ENCODE peak calls at places on chromosomes 13 and 19, in ten cellular contexts. One of them, this sample, is unnamed.

GRCh38 chr13:30119476-30119875 is 187.9 kb downstream of the KATNAL1 start:
- DNase-seq in H1: no peak
- DNase-seq in breast epithelium: no peak
- DNase-seq in sigmoid colon: no peak
- DNase-seq in vagina: no peak
- DNase-seq in GM23338: no peak
- DNase-seq in stomach: no peak
- DNase-seq in spleen: no peak
- DNase-seq in GM12878: no peak
- DNase-seq in HCT116: no peak
- DNase-seq in this sample: peak

GRCh38 chr19:14476663-14477401 is 1.7 kb upstream of the PTGER1 start:
- DNase-seq in sigmoid colon: peak
- DNase-seq in GM12878: no peak
- DNase-seq in spleen: no peak
- DNase-seq in GM23338: no peak
- DNase-seq in HCT116: peak
- DNase-seq in H1: peak
- DNase-seq in breast epithelium: no peak
- DNase-seq in stomach: peak
- DNase-seq in vagina: no peak
- DNase-seq in this sample: no peak

GRCh38 chr13:112592647-112593046 is 4.7 kb upstream of the TUBGCP3 start:
- DNase-seq in sigmoid colon: no peak
- DNase-seq in stomach: no peak
- DNase-seq in GM23338: no peak
- DNase-seq in GM12878: no peak
- DNase-seq in H1: no peak
- DNase-seq in breast epithelium: no peak
- DNase-seq in vagina: no peak
- DNase-seq in spleen: peak
- DNase-seq in HCT116: no peak
- DNase-seq in this sample: no peak

GRCh38 chr19:15532779-15533521 is 24.6 kb downstream of the CYP4F22 start:
- DNase-seq in H1: no peak
- DNase-seq in GM12878: peak
- DNase-seq in breast epithelium: no peak
- DNase-seq in HCT116: peak
- DNase-seq in sigmoid colon: no peak
- DNase-seq in vagina: no peak
- DNase-seq in stomach: no peak
- DNase-seq in spleen: no peak
- DNase-seq in GM23338: no peak
- DNase-seq in this sample: no peak

GRCh38 chr13:50678464-50679162 is 164.9 kb downstream of the DLEU7 start:
- DNase-seq in H1: no peak
- DNase-seq in GM23338: no peak
- DNase-seq in breast epithelium: no peak
- DNase-seq in spleen: no peak
- DNase-seq in stomach: no peak
- DNase-seq in vagina: no peak
- DNase-seq in sigmoid colon: no peak
- DNase-seq in HCT116: peak
- DNase-seq in GM12878: no peak
- DNase-seq in this sample: no peak

GRCh38 chr19:29806098-29806866 is 5.5 kb upstream of the CCNE1 start:
- DNase-seq in sigmoid colon: peak
- DNase-seq in vagina: no peak
- DNase-seq in stomach: no peak
- DNase-seq in GM12878: no peak
- DNase-seq in breast epithelium: no peak
- DNase-seq in H1: peak
- DNase-seq in GM23338: peak
- DNase-seq in HCT116: no peak
- DNase-seq in spleen: peak
- DNase-seq in this sample: no peak

GRCh38 chr13:51770681-51771417 is 33.1 kb downstream of the DHRS12 start:
- DNase-seq in vagina: no peak
- DNase-seq in HCT116: no peak
- DNase-seq in H1: no peak
- DNase-seq in spleen: no peak
- DNase-seq in GM23338: no peak
- DNase-seq in GM12878: no peak
- DNase-seq in stomach: peak
- DNase-seq in sigmoid colon: no peak
- DNase-seq in breast epithelium: no peak
- DNase-seq in this sample: no peak

GRCh38 chr19:47779524-47780214 is 1.2 kb downstream of the SELENOW start:
- DNase-seq in H1: no peak
- DNase-seq in GM12878: no peak
- DNase-seq in GM23338: no peak
- DNase-seq in stomach: peak
- DNase-seq in breast epithelium: no peak
- DNase-seq in spleen: no peak
- DNase-seq in vagina: no peak
- DNase-seq in HCT116: no peak
- DNase-seq in sigmoid colon: peak
- DNase-seq in this sample: no peak

GRCh38 chr13:40973409-40973808 is 45.7 kb downstream of the ELF1 start:
- DNase-seq in vagina: no peak
- DNase-seq in breast epithelium: no peak
- DNase-seq in H1: no peak
- DNase-seq in GM12878: no peak
- DNase-seq in HCT116: no peak
- DNase-seq in spleen: no peak
- DNase-seq in stomach: no peak
- DNase-seq in sigmoid colon: no peak
- DNase-seq in GM23338: no peak
- DNase-seq in this sample: no peak
- H3K4me3 ChIP-seq in vagina: no peak
- H3K4me3 ChIP-seq in breast epithelium: no peak
- H3K4me3 ChIP-seq in H1: no peak
- H3K4me3 ChIP-seq in GM12878: peak
- H3K4me3 ChIP-seq in HCT116: no peak
- H3K4me3 ChIP-seq in spleen: no peak
- H3K4me3 ChIP-seq in stomach: no peak
- H3K4me3 ChIP-seq in sigmoid colon: no peak
- H3K4me3 ChIP-seq in GM23338: no peak
- H3K4me3 ChIP-seq in this sample: no peak

GRCh38 chr19:23294141-23294540 is 43.9 kb upstream of the ZNF724 start:
- DNase-seq in breast epithelium: no peak
- DNase-seq in vagina: no peak
- DNase-seq in HCT116: no peak
- DNase-seq in stomach: no peak
- DNase-seq in sigmoid colon: no peak
- DNase-seq in GM12878: no peak
- DNase-seq in H1: no peak
- DNase-seq in spleen: no peak
- DNase-seq in GM23338: no peak
- DNase-seq in this sample: no peak
- TF ChIP-seq POLR2AphosphoS5 in breast epithelium: no peak
- TF ChIP-seq POLR2AphosphoS5 in vagina: no peak
- TF ChIP-seq POLR2AphosphoS5 in HCT116: no peak
- TF ChIP-seq POLR2AphosphoS5 in stomach: no peak
- TF ChIP-seq POLR2AphosphoS5 in sigmoid colon: no peak
- TF ChIP-seq POLR2AphosphoS5 in GM12878: no peak
- TF ChIP-seq POLR2AphosphoS5 in H1: no peak
- TF ChIP-seq POLR2AphosphoS5 in spleen: no peak
- TF ChIP-seq POLR2AphosphoS5 in GM23338: no peak
- TF ChIP-seq POLR2AphosphoS5 in this sample: no peak

GRCh38 chr19:18649371-18650047 is 12.7 kb downstream of the KLHL26 start:
- DNase-seq in vagina: no peak
- DNase-seq in sigmoid colon: peak
- DNase-seq in H1: no peak
- DNase-seq in stomach: no peak
- DNase-seq in HCT116: no peak
- DNase-seq in breast epithelium: no peak
- DNase-seq in GM23338: no peak
- DNase-seq in GM12878: no peak
- DNase-seq in spleen: peak
- DNase-seq in this sample: no peak

GRCh38 chr19:18651300-18651699 is 14.5 kb downstream of the KLHL26 start:
- DNase-seq in H1: no peak
- DNase-seq in sigmoid colon: no peak
- DNase-seq in spleen: no peak
- DNase-seq in HCT116: no peak
- DNase-seq in breast epithelium: no peak
- DNase-seq in GM23338: no peak
- DNase-seq in stomach: no peak
- DNase-seq in GM12878: no peak
- DNase-seq in vagina: no peak
- DNase-seq in this sample: no peak

GRCh38 chr19:18651738-18652137 is 14.9 kb downstream of the KLHL26 start:
- DNase-seq in breast epithelium: no peak
- DNase-seq in GM23338: no peak
- DNase-seq in stomach: no peak
- DNase-seq in GM12878: no peak
- DNase-seq in sigmoid colon: no peak
- DNase-seq in HCT116: no peak
- DNase-seq in vagina: no peak
- DNase-seq in H1: no peak
- DNase-seq in spleen: no peak
- DNase-seq in this sample: no peak

GRCh38 chr19:18650048-18650435 is 13.2 kb downstream of the KLHL26 start:
- DNase-seq in sigmoid colon: peak
- DNase-seq in GM23338: no peak
- DNase-seq in vagina: no peak
- DNase-seq in stomach: no peak
- DNase-seq in H1: no peak
- DNase-seq in breast epithelium: no peak
- DNase-seq in GM12878: no peak
- DNase-seq in spleen: no peak
- DNase-seq in HCT116: no peak
- DNase-seq in this sample: no peak

GRCh38 chr19:18650468-18651001 is 13.7 kb downstream of the KLHL26 start:
- DNase-seq in vagina: no peak
- DNase-seq in stomach: peak
- DNase-seq in H1: no peak
- DNase-seq in HCT116: no peak
- DNase-seq in GM12878: no peak
- DNase-seq in breast epithelium: no peak
- DNase-seq in GM23338: no peak
- DNase-seq in sigmoid colon: peak
- DNase-seq in spleen: no peak
- DNase-seq in this sample: no peak
- H3K4me3 ChIP-seq in vagina: peak
- H3K4me3 ChIP-seq in stomach: peak
- H3K4me3 ChIP-seq in H1: no peak
- H3K4me3 ChIP-seq in HCT116: no peak
- H3K4me3 ChIP-seq in GM12878: no peak
- H3K4me3 ChIP-seq in breast epithelium: peak
- H3K4me3 ChIP-seq in GM23338: no peak
- H3K4me3 ChIP-seq in sigmoid colon: peak
- H3K4me3 ChIP-seq in spleen: no peak
- H3K4me3 ChIP-seq in this sample: no peak

DNA sequence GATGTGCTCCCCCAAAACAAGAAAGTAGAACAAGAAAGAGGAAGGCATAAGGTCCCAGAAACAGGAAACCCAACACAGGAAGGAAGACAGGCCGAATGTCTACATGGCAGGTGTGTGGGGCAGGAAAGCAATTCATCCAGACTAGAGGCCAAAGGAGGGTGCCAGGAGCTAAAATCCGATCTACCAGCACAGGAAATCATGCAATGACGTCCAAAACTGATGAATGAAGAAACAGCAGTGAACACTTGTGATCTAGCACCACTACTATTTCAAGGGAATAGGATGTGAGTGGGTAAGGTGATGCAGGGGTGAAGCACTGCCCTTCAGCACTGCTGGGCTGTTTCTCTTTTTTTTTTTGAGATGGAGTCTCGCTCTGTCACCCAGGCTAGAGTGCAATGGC is 59.1 kb downstream of the DOCK9 start:
- DNase-seq in breast epithelium: no peak
- DNase-seq in vagina: no peak
- DNase-seq in spleen: no peak
- DNase-seq in stomach: no peak
- DNase-seq in GM12878: no peak
- DNase-seq in GM23338: no peak
- DNase-seq in HCT116: no peak
- DNase-seq in sigmoid colon: no peak
- DNase-seq in H1: no peak
- DNase-seq in this sample: no peak
- TF ChIP-seq POLR2AphosphoS5 in breast epithelium: no peak
- TF ChIP-seq POLR2AphosphoS5 in vagina: no peak
- TF ChIP-seq POLR2AphosphoS5 in spleen: no peak
- TF ChIP-seq POLR2AphosphoS5 in stomach: no peak
- TF ChIP-seq POLR2AphosphoS5 in GM12878: no peak
- TF ChIP-seq POLR2AphosphoS5 in GM23338: no peak
- TF ChIP-seq POLR2AphosphoS5 in HCT116: no peak
- TF ChIP-seq POLR2AphosphoS5 in sigmoid colon: no peak
- TF ChIP-seq POLR2AphosphoS5 in H1: no peak
- TF ChIP-seq POLR2AphosphoS5 in this sample: no peak

GRCh38 chr13:24362435-24362951 is 53.1 kb downstream of the C1QTNF9 start:
- DNase-seq in GM23338: no peak
- DNase-seq in breast epithelium: no peak
- DNase-seq in stomach: no peak
- DNase-seq in vagina: no peak
- DNase-seq in sigmoid colon: no peak
- DNase-seq in HCT116: no peak
- DNase-seq in H1: no peak
- DNase-seq in spleen: peak
- DNase-seq in GM12878: no peak
- DNase-seq in this sample: no peak
- H3K4me3 ChIP-seq in GM23338: no peak
- H3K4me3 ChIP-seq in breast epithelium: no peak
- H3K4me3 ChIP-seq in stomach: no peak
- H3K4me3 ChIP-seq in vagina: no peak
- H3K4me3 ChIP-seq in sigmoid colon: no peak
- H3K4me3 ChIP-seq in HCT116: no peak
- H3K4me3 ChIP-seq in H1: no peak
- H3K4me3 ChIP-seq in spleen: no peak
- H3K4me3 ChIP-seq in GM12878: no peak
- H3K4me3 ChIP-seq in this sample: no peak

DNA sequence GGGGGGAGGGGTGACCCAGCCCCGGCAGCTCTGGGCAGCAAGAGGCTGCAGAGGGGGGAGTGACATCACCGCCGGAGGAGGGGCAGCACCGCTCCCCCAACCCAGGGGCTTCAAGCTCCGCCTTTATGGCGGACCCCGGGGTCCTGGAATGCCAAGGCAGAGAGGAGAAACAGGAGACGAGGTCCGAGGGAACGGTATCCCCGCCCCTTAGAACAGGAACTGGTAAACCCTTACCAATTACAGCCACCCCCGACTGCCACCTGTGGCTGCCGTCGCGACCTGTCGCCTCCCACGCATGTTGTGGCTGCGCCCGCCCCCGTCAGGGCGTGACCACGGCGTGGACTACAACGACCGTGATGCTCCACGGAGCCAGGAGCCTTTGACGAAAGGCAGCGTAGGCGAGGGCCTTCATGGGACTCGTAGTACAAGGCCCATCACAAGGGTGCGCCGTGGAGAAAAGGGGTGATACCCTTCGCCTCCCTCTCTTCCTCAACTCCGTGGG is 4.1 kb upstream of the KCNC3 start:
- DNase-seq in GM23338: peak
- DNase-seq in vagina: no peak
- DNase-seq in H1: peak
- DNase-seq in GM12878: peak
- DNase-seq in spleen: peak
- DNase-seq in stomach: peak
- DNase-seq in HCT116: peak
- DNase-seq in sigmoid colon: peak
- DNase-seq in breast epithelium: peak
- DNase-seq in this sample: peak
- TF ChIP-seq POLR2AphosphoS5 in GM23338: no peak
- TF ChIP-seq POLR2AphosphoS5 in vagina: no peak
- TF ChIP-seq POLR2AphosphoS5 in H1: no peak
- TF ChIP-seq POLR2AphosphoS5 in GM12878: no peak
- TF ChIP-seq POLR2AphosphoS5 in spleen: peak
- TF ChIP-seq POLR2AphosphoS5 in stomach: no peak
- TF ChIP-seq POLR2AphosphoS5 in HCT116: no peak
- TF ChIP-seq POLR2AphosphoS5 in sigmoid colon: no peak
- TF ChIP-seq POLR2AphosphoS5 in breast epithelium: no peak
- TF ChIP-seq POLR2AphosphoS5 in this sample: no peak